ENCODE peak calls at places on chromosomes 3 and 15, in seven cellular contexts. N is ovary; Z is M059J; U is dorsolateral prefrontal cortex; H is ACHN; O is GM10248; D is activated T-helper 9 cell treated with anti-CD3 and anti-CD28 coated beads, Interleukin-2, amount 50 U/mL, for 16 hours. G is an unnamed sample.

GRCh38 chr15:42065008-42065407 is 29.4 kb downstream of the PLA2G4D start:
- DNase-seq in D (no peak), H (no peak), Z (peak), U (peak), O (no peak), N (no peak), G (peak)

GRCh38 chr15:40239671-40240618 is 1.1 kb downstream of the PAK6 start:
- DNase-seq in Z (peak), O (peak), N (no peak), D (no peak), H (no peak), U (no peak), G (no peak)

GRCh38 chr3:61981005-61981404 is 392.3 kb downstream of the FEZF2 start:
- DNase-seq in H (peak), U (no peak), N (no peak), Z (peak), D (no peak), O (no peak), G (no peak)

GRCh38 chr3:28151207-28151550 is 90.2 kb upstream of the CMC1 start:
- DNase-seq in N (no peak), H (no peak), Z (no peak), D (no peak), U (no peak), O (no peak), G (no peak)

GRCh38 chr15:101362986-101363566 is 68.0 kb upstream of the SNRPA1 start:
- DNase-seq in U (no peak), N (no peak), H (no peak), Z (no peak), D (no peak), O (no peak), G (peak)

GRCh38 chr3:48476426-48477053 is 27.4 kb downstream of the SHISA5 start:
- DNase-seq in Z (no peak), H (no peak), U (no peak), N (no peak), O (peak), D (no peak), G (peak)

GRCh38 chr3:98213276-98213675 is 46.8 kb downstream of the OR5H15 start:
- DNase-seq in Z (no peak), N (no peak), U (no peak), O (no peak), H (no peak), D (no peak), G (no peak)

GRCh38 chr3:127568604-127569003 is 21.9 kb downstream of the TPRA1 start:
- DNase-seq in D (no peak), Z (no peak), N (no peak), H (no peak), O (no peak), U (no peak), G (no peak)

GRCh38 chr3:84292113-84292512 is 666.7 kb upstream of the CADM2 start:
- DNase-seq in Z (no peak), U (no peak), N (no peak), H (no peak), D (no peak), O (no peak), G (no peak)

GRCh38 chr3:171369156-171369555 is 91.0 kb downstream of the TNIK start:
- DNase-seq in H (no peak), N (no peak), D (no peak), U (no peak), O (no peak), Z (no peak), G (no peak)

GRCh38 chr3:111739241-111739952 is 119.7 kb upstream of the PHLDB2 start:
- DNase-seq in D (no peak), H (peak), N (no peak), U (no peak), O (no peak), Z (peak), G (peak)

GRCh38 chr3:127790009-127790533 is 32.2 kb downstream of the MGLL start:
- DNase-seq in N (no peak), U (no peak), H (no peak), Z (no peak), O (no peak), D (no peak), G (no peak)

GRCh38 chr15:36161781-36162212 is 417.6 kb upstream of the CDIN1 start:
- DNase-seq in N (no peak), U (no peak), Z (peak), D (no peak), O (no peak), H (no peak), G (peak)

GRCh38 chr3:184031187-184031792 is at the start of gene HTR3D:
- DNase-seq in O (no peak), N (no peak), H (peak), Z (peak), U (no peak), D (no peak), G (no peak)

GRCh38 chr3:175150812-175151411 is 291.8 kb downstream of the NAALADL2 start:
- DNase-seq in N (no peak), U (no peak), Z (peak), H (no peak), D (no peak), O (no peak), G (no peak)

GRCh38 chr3:12159227-12159601 is 502 bp upstream of the TIMP4 start:
- DNase-seq in N (no peak), U (no peak), Z (no peak), H (no peak), D (no peak), O (no peak), G (no peak)

GRCh38 chr3:133948996-133949395 is 53.3 kb upstream of the RAB6B start:
- DNase-seq in O (no peak), N (no peak), Z (no peak), D (no peak), H (no peak), U (no peak), G (no peak)

GRCh38 chr3:72274511-72275295 is 489.8 kb upstream of the PROK2 start:
- DNase-seq in H (no peak), D (no peak), O (no peak), U (no peak), Z (peak), N (peak), G (peak)

GRCh38 chr15:48628832-48629231 is 16.7 kb downstream of the FBN1 start:
- DNase-seq in O (no peak), N (no peak), U (no peak), D (no peak), H (no peak), Z (no peak), G (no peak)

GRCh38 chr15:29044506-29044905 is 158.7 kb downstream of the APBA2 start:
- DNase-seq in O (no peak), D (no peak), N (no peak), Z (peak), H (no peak), U (no peak), G (no peak)

GRCh38 chr15:34754674-34755418 is at the start of gene GJD2:
- DNase-seq in N (no peak), H (no peak), D (no peak), Z (no peak), O (no peak), U (no peak), G (no peak)

GRCh38 chr3:40317061-40317676 is 7.7 kb downstream of the EIF1B start:
- DNase-seq in Z (peak), U (peak), D (no peak), H (peak), N (no peak), O (peak), G (no peak)

GRCh38 chr15:77607111-77607893 is 25.4 kb downstream of the LINGO1 start:
- DNase-seq in U (peak), D (no peak), O (no peak), Z (peak), N (no peak), H (no peak), G (peak)

GRCh38 chr15:74786659-74787165 is 4.8 kb downstream of the CSK start:
- DNase-seq in H (no peak), U (no peak), D (no peak), N (no peak), O (no peak), Z (no peak), G (no peak)